ENCODE peak calls at places on chromosome 12, in seven cellular contexts. K is EH; F is stimulated activated CD8-positive, alpha-beta memory T cell treated with anti-CD3 and anti-CD28 coated beads, Interleukin-15, amount 100 ng/mL, for 24 hours; O is myocyte; P is hypothalamus; Q is ELR; W is Calu3. H is an unnamed sample.

GRCh38 chr12:88934163-88934747 is 354.0 kb upstream of the KITLG start:
- DNase-seq in O (no peak), W (peak), P (no peak), K (peak), Q (peak), F (no peak), H (no peak)

GRCh38 chr12:121536058-121536928 is 44.5 kb downstream of the KDM2B start:
- DNase-seq in F (peak), O (peak), W (peak), Q (peak), K (peak), P (peak), H (peak)

GRCh38 chr12:52521581-52522266 is 1.5 kb upstream of the KRT5 start:
- DNase-seq in O (peak), Q (peak), P (no peak), K (peak), F (no peak), W (no peak), H (no peak)

GRCh38 chr12:116919706-116920485 is 9.1 kb downstream of the FBXW8 start:
- DNase-seq in P (no peak), Q (no peak), W (no peak), F (no peak), O (peak), K (no peak), H (no peak)

GRCh38 chr12:109092484-109093021 is 719 bp downstream of the ALKBH2 start:
- DNase-seq in W (peak), P (no peak), Q (no peak), O (no peak), K (no peak), F (no peak), H (no peak)

GRCh38 chr12:89390802-89391673 is 38.7 kb upstream of the DUSP6 start:
- DNase-seq in Q (peak), P (no peak), W (no peak), F (no peak), O (peak), K (peak), H (no peak)

GRCh38 chr12:52353766-52354165 is 13.5 kb downstream of the KRT85 start:
- DNase-seq in K (no peak), F (no peak), P (no peak), O (no peak), W (no peak), Q (no peak), H (no peak)

GRCh38 chr12:18363321-18363720 is 102.0 kb downstream of the PIK3C2G start:
- DNase-seq in W (no peak), O (no peak), Q (no peak), F (no peak), K (no peak), P (no peak), H (no peak)

GRCh38 chr12:10406725-10407124 is 2.8 kb downstream of the KLRC4 start:
- DNase-seq in F (no peak), O (no peak), W (no peak), Q (no peak), P (no peak), K (no peak), H (no peak)

GRCh38 chr12:51949342-51950030 is 2.0 kb upstream of the ACVR1B start:
- DNase-seq in O (peak), Q (no peak), W (no peak), K (peak), P (no peak), F (no peak), H (no peak)

GRCh38 chr12:124852329-124852831 is 11.3 kb downstream of the SCARB1 start:
- DNase-seq in Q (no peak), K (peak), W (peak), O (no peak), P (no peak), F (no peak), H (no peak)

GRCh38 chr12:111418594-111418880 is 12.8 kb downstream of the SH2B3 start:
- DNase-seq in K (no peak), Q (no peak), F (no peak), W (no peak), P (no peak), O (no peak), H (no peak)

GRCh38 chr12:57429473-57430116 is 1.2 kb downstream of the R3HDM2 start:
- DNase-seq in F (no peak), W (no peak), Q (peak), O (no peak), P (no peak), K (peak), H (no peak)

H was measured in omental fat pad.